ENCODE peak calls at places on chromosome 10, in eight cellular contexts. L is AG10803, J is tibial artery, M is endodermal cell, P is endothelial cell, Q is HCT116, A is adrenal gland, U is HFFc6. I is an unnamed sample.

GRCh38 chr10:11881477-11882417 is 58.6 kb downstream of the PROSER2 start:
- DNase-seq in L (peak), J (no peak), M (peak), P (no peak), Q (peak), A (no peak), U (peak), I (peak)

GRCh38 chr10:30188101-30188500 is 128.7 kb upstream of the JCAD start:
- DNase-seq in L (peak), J (no peak), M (no peak), P (peak), Q (no peak), A (no peak), U (no peak), I (no peak)

GRCh38 chr10:103833731-103834365 is 21.5 kb downstream of the SH3PXD2A start:
- DNase-seq in L (peak), J (peak), M (peak), P (peak), Q (no peak), A (peak), U (no peak), I (no peak)

GRCh38 chr10:29443745-29444523 is 155.1 kb downstream of the LYZL1 start:
- DNase-seq in L (no peak), J (no peak), M (no peak), P (no peak), Q (no peak), A (no peak), U (peak), I (no peak)

GRCh38 chr10:129942391-129942790 is 21.7 kb downstream of the EBF3 start:
- DNase-seq in L (no peak), J (peak), M (no peak), P (no peak), Q (no peak), A (no peak), U (no peak), I (no peak)

GRCh38 chr10:29186221-29186620 is 102.6 kb upstream of the LYZL1 start:
- DNase-seq in L (no peak), J (no peak), M (no peak), P (no peak), Q (no peak), A (no peak), U (no peak), I (no peak)

GRCh38 chr10:23362879-23363787 is 18.5 kb upstream of the C10orf67 start:
- DNase-seq in L (no peak), J (no peak), M (peak), P (no peak), Q (no peak), A (no peak), U (no peak), I (no peak)

GRCh38 chr10:132448248-132448731 is 51.3 kb downstream of the PWWP2B start:
- DNase-seq in L (peak), J (no peak), M (peak), P (no peak), Q (peak), A (peak), U (no peak), I (peak)

GRCh38 chr10:104925232-104925851 is 284.3 kb downstream of the SORCS3 start:
- DNase-seq in L (peak), J (no peak), M (peak), P (peak), Q (peak), A (peak), U (no peak), I (peak)

GRCh38 chr10:7700577-7701125 is 2.5 kb upstream of the ITIH2 start:
- DNase-seq in L (no peak), J (no peak), M (no peak), P (no peak), Q (no peak), A (no peak), U (no peak), I (peak)

GRCh38 chr10:118827466-118828155 is 72.8 kb upstream of the CACUL1 start:
- DNase-seq in L (no peak), J (no peak), M (peak), P (no peak), Q (no peak), A (no peak), U (no peak), I (no peak)
- TF ChIP-seq CTCF in L (peak), J (no peak), M (peak), P (peak), Q (peak), A (no peak), U (peak), I (peak)

DNA sequence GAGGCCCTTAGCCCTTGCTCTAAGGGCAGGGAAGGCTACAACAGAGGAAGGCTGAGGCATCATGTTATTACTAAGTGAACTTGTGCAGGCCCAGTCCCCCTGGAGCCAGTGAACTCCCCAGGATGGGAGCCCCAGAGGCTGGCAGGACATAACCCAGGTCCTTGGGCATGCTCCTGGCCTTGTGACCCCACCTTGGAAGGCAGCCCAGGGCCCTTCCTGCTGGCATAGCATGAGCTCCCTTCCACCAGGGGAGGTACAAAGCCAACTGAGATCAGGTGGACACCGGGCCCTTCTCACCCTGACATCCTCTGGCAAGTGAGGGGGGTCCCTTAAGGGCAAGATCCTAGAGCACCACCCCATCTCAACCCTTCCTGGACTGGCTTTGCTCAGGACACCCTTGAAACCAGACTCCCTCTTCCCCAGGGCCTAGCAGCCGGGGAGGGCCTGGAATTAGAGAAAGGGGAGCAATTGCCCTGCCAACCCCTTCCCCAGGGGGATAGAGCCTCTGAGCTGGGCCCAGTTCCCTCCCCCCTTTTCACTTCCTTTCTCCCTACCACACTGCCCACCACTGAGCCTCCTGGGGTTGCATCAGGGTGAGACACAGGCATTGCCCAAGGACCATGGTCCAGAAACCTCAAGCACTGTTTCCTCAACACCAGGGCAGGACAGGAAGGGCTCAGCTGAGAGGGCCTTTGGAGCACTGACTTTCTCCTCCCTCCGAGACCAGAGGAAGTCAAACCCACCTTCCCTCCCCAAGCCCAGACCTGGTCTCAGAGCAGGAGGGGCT is 1.8 kb upstream of the VSIR start:
- DNase-seq in L (no peak), J (no peak), M (no peak), P (no peak), Q (no peak), A (no peak), U (no peak), I (no peak)
- TF ChIP-seq CTCF in L (no peak), J (no peak), M (no peak), P (no peak), Q (no peak), A (no peak), U (no peak), I (no peak)

GRCh38 chr10:121455377-121455776 is 142.9 kb downstream of the FGFR2 start:
- DNase-seq in L (no peak), J (no peak), M (peak), P (no peak), Q (no peak), A (no peak), U (no peak), I (no peak)
- TF ChIP-seq CTCF in L (no peak), J (no peak), M (no peak), P (no peak), Q (no peak), A (no peak), U (no peak), I (no peak)

GRCh38 chr10:33473688-33474087 is 139.2 kb upstream of the NRP1 start:
- DNase-seq in L (no peak), J (no peak), M (no peak), P (no peak), Q (no peak), A (no peak), U (no peak), I (no peak)
- TF ChIP-seq CTCF in L (no peak), J (no peak), M (no peak), P (no peak), Q (no peak), A (no peak), U (no peak), I (no peak)

GRCh38 chr10:96719850-96720421 is 378 bp downstream of the PIK3AP1 start:
- DNase-seq in L (peak), J (peak), M (peak), P (peak), Q (peak), A (peak), U (no peak), I (peak)

GRCh38 chr10:96718304-96718990 is 1.9 kb downstream of the PIK3AP1 start:
- DNase-seq in L (no peak), J (no peak), M (no peak), P (no peak), Q (no peak), A (no peak), U (no peak), I (no peak)

GRCh38 chr10:96721207-96721572 is 876 bp upstream of the PIK3AP1 start:
- DNase-seq in L (no peak), J (no peak), M (peak), P (no peak), Q (no peak), A (no peak), U (no peak), I (peak)

GRCh38 chr10:96719205-96719604 is 1.1 kb downstream of the PIK3AP1 start:
- DNase-seq in L (no peak), J (no peak), M (no peak), P (no peak), Q (no peak), A (no peak), U (no peak), I (peak)

GRCh38 chr10:96720422-96721206 is at the start of gene PIK3AP1:
- DNase-seq in L (no peak), J (peak), M (peak), P (peak), Q (no peak), A (no peak), U (no peak), I (peak)
- TF ChIP-seq CTCF in L (no peak), J (no peak), M (no peak), P (no peak), Q (no peak), A (no peak), U (no peak), I (no peak)

GRCh38 chr10:118544401-118544948 is 51.0 kb downstream of the PRLHR start:
- DNase-seq in L (no peak), J (no peak), M (no peak), P (no peak), Q (no peak), A (no peak), U (no peak), I (no peak)
- TF ChIP-seq CTCF in L (no peak), J (no peak), M (no peak), P (no peak), Q (no peak), A (no peak), U (peak), I (no peak)

DNA sequence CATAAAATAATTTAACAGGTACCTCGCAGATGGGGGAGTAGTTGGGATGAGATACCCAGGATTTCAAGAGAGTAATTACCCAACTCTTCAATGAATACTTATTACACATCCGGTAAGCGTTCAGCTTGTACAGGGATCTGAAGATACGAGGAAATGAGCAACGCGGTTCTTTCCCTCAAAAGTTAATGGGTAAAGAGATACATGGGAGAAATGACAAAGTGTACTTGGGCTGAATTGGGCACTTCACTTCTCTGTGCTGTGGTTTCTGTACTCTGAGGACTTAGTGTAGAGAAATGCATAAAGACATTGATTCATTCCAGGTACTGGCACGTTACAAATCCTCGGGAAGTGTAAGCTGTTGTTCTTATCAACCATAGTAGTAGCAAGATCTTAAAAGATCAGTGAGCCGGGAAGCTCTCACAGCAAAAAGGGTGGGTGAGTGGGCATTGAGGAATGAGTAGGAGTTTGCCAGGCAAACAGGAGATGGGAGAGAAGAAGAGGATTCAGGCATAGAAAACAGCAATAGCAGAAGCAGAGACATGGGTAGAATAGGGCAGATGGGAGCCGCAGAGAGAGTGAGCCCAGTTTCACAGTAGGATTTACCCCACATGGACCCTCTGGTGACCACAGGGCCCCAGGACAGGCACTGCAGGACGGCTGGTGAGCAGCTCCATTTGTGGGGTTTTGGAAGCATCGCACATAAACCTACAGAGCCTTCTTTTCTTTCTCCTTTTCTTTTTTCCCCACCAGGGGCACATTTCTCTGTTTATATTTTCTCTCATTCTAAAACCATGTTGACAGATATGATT is 304.3 kb upstream of the PITRM1 start:
- DNase-seq in L (no peak), J (no peak), M (no peak), P (no peak), Q (no peak), A (no peak), U (no peak), I (no peak)
- TF ChIP-seq CTCF in L (no peak), J (no peak), M (peak), P (no peak), Q (peak), A (no peak), U (peak), I (no peak)

GRCh38 chr10:97445722-97446639 is at the start of the genes EXOSC1 and ZDHHC16:
- DNase-seq in L (peak), J (peak), M (peak), P (peak), Q (peak), A (peak), U (peak), I (peak)
- TF ChIP-seq CTCF in L (no peak), J (no peak), M (peak), P (no peak), Q (no peak), A (no peak), U (peak), I (no peak)

GRCh38 chr10:88880287-88881094 is 446 bp downstream of the STAMBPL1 start:
- DNase-seq in L (peak), J (peak), M (peak), P (peak), Q (peak), A (peak), U (peak), I (peak)
- TF ChIP-seq CTCF in L (no peak), J (no peak), M (peak), P (no peak), Q (peak), A (no peak), U (peak), I (no peak)

I was measured in Calu3.